ENCODE peak calls at places on chromosomes 11 and 22, in four cellular contexts. A, E, G and H are unnamed samples.

GRCh38 chr11:1228183-1228821 is 5.4 kb downstream of the MUC5B start:
- DNase-seq in E (peak; percentile 12), A (no peak), G (no peak), H (peak; percentile 63)

GRCh38 chr22:25365491-25366261 is 146.2 kb downstream of the CRYBB2 start:
- DNase-seq in G (no peak), A (no peak), E (no peak), H (peak; percentile 11)

GRCh38 chr11:108685419-108686161 is 20.7 kb downstream of the DDX10 start:
- DNase-seq in E (no peak), A (peak; percentile 29), G (no peak), H (no peak)

GRCh38 chr11:133659542-133660201 is 127.4 kb upstream of the OPCML start:
- DNase-seq in A (no peak), G (no peak), E (no peak), H (no peak)

GRCh38 chr11:74744277-74744676 is 4.4 kb upstream of the RNF169 start:
- DNase-seq in G (no peak), A (peak; percentile 37), E (no peak), H (no peak)

GRCh38 chr11:31045335-31045734 is 324.2 kb downstream of the DCDC1 start:
- DNase-seq in G (no peak), A (no peak), E (no peak), H (no peak)

GRCh38 chr11:20634044-20634443 is 34.6 kb downstream of the SLC6A5 start:
- DNase-seq in E (no peak), A (no peak), G (no peak), H (no peak)

GRCh38 chr11:82505384-82505783 is 228.3 kb downstream of the FAM181B start:
- DNase-seq in E (no peak), G (no peak), A (no peak), H (no peak)

GRCh38 chr11:66981976-66982578 is 7.0 kb downstream of the C11orf86 start:
- DNase-seq in E (peak; percentile 86), G (peak; percentile 50), A (peak; percentile 91), H (peak; percentile 89)

GRCh38 chr11:133306019-133306418 is 226.3 kb downstream of the OPCML start:
- DNase-seq in G (peak; percentile 82), E (no peak), A (no peak), H (no peak)

GRCh38 chr11:114147389-114148382 is 88.2 kb downstream of the ZBTB16 start:
- DNase-seq in G (no peak), E (no peak), A (no peak), H (no peak)

GRCh38 chr11:12175694-12176241 is 65.4 kb downstream of the MICAL2 start:
- DNase-seq in G (peak; percentile 60), A (peak; percentile 97), E (no peak), H (no peak)

GRCh38 chr11:72786305-72787261 is 7.3 kb downstream of the STARD10 start:
- DNase-seq in G (no peak), E (no peak), A (no peak), H (no peak)

GRCh38 chr11:26983645-26984044 is 10.3 kb upstream of the FIBIN start:
- DNase-seq in E (no peak), A (no peak), G (no peak), H (no peak)

GRCh38 chr11:90845126-90845525 is 622.3 kb upstream of the CHORDC1 start:
- DNase-seq in G (no peak), A (no peak), E (no peak), H (no peak)

GRCh38 chr11:72683782-72684200 is 9.6 kb upstream of the PDE2A start:
- DNase-seq in A (peak; percentile 19), G (no peak), E (peak; percentile 71), H (peak; percentile 76)

GRCh38 chr11:115561116-115561515 is 56.9 kb upstream of the CADM1 start:
- DNase-seq in G (no peak), A (no peak), E (no peak), H (no peak)

GRCh38 chr11:118757881-118758399 is 33.0 kb downstream of the DDX6 start:
- DNase-seq in G (no peak), A (no peak), E (no peak), H (no peak)

GRCh38 chr22:28670153-28670552 is 9.5 kb downstream of the TTC28 start:
- DNase-seq in A (no peak), E (no peak), G (no peak), H (no peak)

GRCh38 chr11:44404323-44404705 is 94.4 kb upstream of the ALX4 start:
- DNase-seq in E (no peak), A (no peak), G (no peak), H (no peak)

GRCh38 chr11:67441731-67442401 is 1.4 kb downstream of the CORO1B start:
- DNase-seq in A (no peak), E (no peak), G (no peak), H (no peak)

GRCh38 chr11:73415854-73416615 is 39.8 kb downstream of the RELT start:
- DNase-seq in A (peak; percentile 55), E (no peak), G (no peak), H (no peak)

GRCh38 chr11:1701041-1701807 is 4.2 kb downstream of the KRTAP5-6 start:
- DNase-seq in A (no peak), G (no peak), E (no peak), H (no peak)

GRCh38 chr11:110069158-110069737 is 23.9 kb upstream of the ZC3H12C start:
- DNase-seq in A (peak; percentile 88), E (peak; percentile 64), G (no peak), H (peak; percentile 53)

GRCh38 chr22:44181912-44182590 is 1.3 kb downstream of the PARVG start:
- DNase-seq in A (no peak), G (no peak), E (no peak), H (no peak)
- H3K4me3 ChIP-seq in A (no peak overlapping the region), G (peak overlapping the region; percentile 60), E (peak overlapping the region; percentile 36), H (peak overlapping the region; percentile 23)

GRCh38 chr11:16124390-16124789 is 232.0 kb downstream of the SOX6 start:
- DNase-seq in E (no peak), A (no peak), G (no peak), H (no peak)
- H3K9me3 ChIP-seq in E (no peaks in the 10 kb centered on the region), A (no peaks in the 10 kb centered on the region), G (no peaks in the 10 kb centered on the region), H (no peaks in the 10 kb centered on the region)

GRCh38 chr22:35313311-35314121 is 13.8 kb downstream of the TOM1 start:
- DNase-seq in E (peak; percentile 84), A (peak; percentile 96), G (no peak), H (peak; percentile 14)
- H3K4me3 ChIP-seq in E (peak overlapping the region; percentile 48), A (no peak overlapping the region), G (no peak overlapping the region), H (no peak overlapping the region)

DNA sequence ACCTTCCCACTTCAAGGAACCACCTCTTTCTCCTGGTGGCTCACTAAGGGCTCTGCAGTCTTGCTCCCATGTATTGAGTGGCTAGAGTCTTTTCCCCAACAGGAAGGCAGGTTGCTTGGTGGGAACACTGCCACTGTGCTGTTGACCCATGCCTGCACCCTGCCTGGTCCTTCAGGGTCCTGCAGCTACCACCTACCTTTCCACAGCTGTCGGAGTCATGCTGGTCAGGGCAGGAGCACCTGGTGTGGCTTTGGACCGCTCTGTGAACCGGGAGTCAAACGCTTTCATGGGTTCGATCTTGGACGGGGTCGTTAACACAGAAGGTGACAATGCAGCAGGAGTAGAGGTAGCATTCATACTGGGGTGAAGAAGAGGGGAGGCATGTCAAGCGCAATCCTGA is 56.1 kb downstream of the HIRA start:
- DNase-seq in G (no peak), E (no peak), A (no peak), H (no peak)
- H3K9me3 ChIP-seq in G (no peaks in the 10 kb centered on the region), E (no peaks in the 10 kb centered on the region), A (no peaks in the 10 kb centered on the region), H (no peaks in the 10 kb centered on the region)

GRCh38 chr22:42866100-42866499 is 9.0 kb upstream of the ARFGAP3 start:
- DNase-seq in E (no peak), A (no peak), G (no peak), H (no peak)
- H3K4me3 ChIP-seq in E (no peak overlapping the region), A (no peak overlapping the region), G (no peak overlapping the region), H (no peak overlapping the region)

DNA sequence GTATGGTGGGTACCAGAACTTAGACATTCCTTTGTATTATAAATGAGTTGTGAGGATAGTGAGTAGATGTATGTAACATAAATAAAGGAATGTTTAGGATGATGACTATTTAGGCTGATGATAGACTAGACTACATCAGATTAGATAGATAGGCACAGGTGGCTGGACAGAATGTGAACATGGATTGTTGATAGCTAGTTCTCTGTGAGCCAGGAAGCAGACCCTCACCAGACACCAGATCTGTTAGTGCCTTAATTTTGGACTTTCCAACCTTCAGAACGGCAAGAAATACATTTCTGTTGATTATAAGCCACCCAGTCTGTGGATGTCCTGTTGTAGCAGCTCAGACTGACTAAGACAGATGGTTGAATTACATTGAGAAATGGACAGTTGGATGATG is 99.4 kb downstream of the SWAP70 start:
- DNase-seq in E (no peak), G (no peak), A (no peak), H (no peak)
- H3K9me3 ChIP-seq in E (no peaks in the 10 kb centered on the region), G (no peaks in the 10 kb centered on the region), A (no peaks in the 10 kb centered on the region), H (no peaks in the 10 kb centered on the region)

GRCh38 chr11:96303980-96304379 is 39.0 kb downstream of the MAML2 start:
- DNase-seq in G (no peak), A (no peak), E (no peak), H (no peak)

GRCh38 chr11:96307748-96308133 is 35.3 kb downstream of the MAML2 start:
- DNase-seq in G (no peak), E (no peak), A (peak; percentile 95), H (no peak)

GRCh38 chr11:96306933-96307747 is 35.9 kb downstream of the MAML2 start:
- DNase-seq in G (no peak), E (peak; percentile 60), A (peak; percentile 99), H (peak; percentile 95)

GRCh38 chr11:96309001-96309642 is 33.9 kb downstream of the MAML2 start:
- DNase-seq in A (no peak), E (no peak), G (no peak), H (no peak)

DNA sequence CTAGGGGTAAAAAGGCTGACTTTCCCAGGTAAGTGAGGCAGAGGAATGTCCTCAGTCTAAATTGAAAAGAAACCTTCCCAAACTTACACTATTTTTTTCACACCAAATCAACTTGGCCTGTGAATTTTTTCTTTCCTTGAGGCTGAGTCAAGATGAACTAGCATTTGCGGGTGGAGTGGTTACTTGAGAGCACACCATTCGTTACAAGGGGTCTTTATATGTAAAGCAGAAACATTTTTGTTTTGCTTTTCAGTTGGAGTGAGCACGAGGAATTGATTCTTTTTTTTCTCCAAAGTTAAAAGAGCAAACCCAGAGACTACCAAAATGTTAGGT is 36.4 kb downstream of the MAML2 start:
- DNase-seq in G (no peak), A (no peak), E (no peak), H (no peak)
- H3K4me3 ChIP-seq in G (no peak overlapping the region), A (peak overlapping the region; percentile 29), E (peak overlapping the region; percentile 41), H (peak overlapping the region; percentile 21)

GRCh38 chr11:95989216-95989615 is 65.3 kb upstream of the MTMR2 start:
- DNase-seq in G (no peak), E (no peak), A (no peak), H (no peak)

GRCh38 chr11:95993438-95994339 is 69.8 kb upstream of the MTMR2 start:
- DNase-seq in G (no peak), A (peak; percentile 30), E (no peak), H (no peak)

GRCh38 chr11:95991101-95991500 is 67.2 kb upstream of the MTMR2 start:
- DNase-seq in A (no peak), G (no peak), E (no peak), H (no peak)

GRCh38 chr11:95989780-95990179 is 65.9 kb upstream of the MTMR2 start:
- DNase-seq in A (no peak), E (no peak), G (no peak), H (no peak)

DNA sequence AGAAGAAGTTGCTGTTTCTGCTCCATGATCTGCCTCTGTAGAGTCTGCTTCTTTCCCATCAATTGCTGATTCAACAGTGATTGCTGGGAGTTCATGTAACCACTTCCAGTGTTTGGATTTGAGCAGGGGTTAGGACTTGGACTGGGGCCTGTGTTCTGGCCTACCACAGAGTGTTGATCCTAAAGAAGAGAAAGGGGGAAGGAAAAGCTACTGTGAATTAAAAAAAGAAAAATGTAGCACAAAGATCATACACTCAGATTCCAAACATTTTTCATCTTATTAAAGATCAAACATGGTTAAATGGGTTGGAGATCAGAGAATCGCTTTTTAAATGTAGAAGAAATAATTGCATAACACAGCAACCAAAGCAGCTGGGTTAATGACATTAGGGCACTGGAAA is 67.6 kb upstream of the MTMR2 start:
- DNase-seq in E (no peak), G (no peak), A (peak; percentile 80), H (no peak)
- H3K9me3 ChIP-seq in E (no peaks in the 10 kb centered on the region), G (no peaks in the 10 kb centered on the region), A (no peaks in the 10 kb centered on the region), H (no peaks in the 10 kb centered on the region)